ENCODE peak calls at places on chromosome 20, in six cellular contexts. O is HTR-8/SVneo, D is aorta, S is NCI-H2081, T is RWPE1, Q is astrocyte of the cerebellum. N is an unnamed sample.

GRCh38 chr20:33095249-33095648 is 15.8 kb downstream of the BPIFB4 start:
- DNase-seq in S (no peak), D (no peak), Q (no peak), O (no peak), T (no peak), N (no peak)

GRCh38 chr20:38726849-38727601 is 2.7 kb downstream of the SLC32A1 start:
- DNase-seq in Q (no peak), S (no peak), D (no peak), T (no peak), O (no peak), N (no peak)

GRCh38 chr20:33086052-33086722 is 6.7 kb downstream of the BPIFB4 start:
- DNase-seq in D (no peak), Q (no peak), T (no peak), O (no peak), S (no peak), N (no peak)

GRCh38 chr20:38840053-38840893 is 34.8 kb downstream of the PPP1R16B start:
- DNase-seq in O (no peak), D (no peak), T (no peak), S (no peak), Q (no peak), N (no peak)

GRCh38 chr20:43016257-43016656 is 173.4 kb downstream of the PTPRT start:
- DNase-seq in Q (no peak), D (no peak), O (no peak), T (no peak), S (no peak), N (no peak)

GRCh38 chr20:539848-540247 is 3.7 kb downstream of the CSNK2A1 start:
- DNase-seq in O (peak), S (no peak), T (peak), Q (no peak), D (no peak), N (no peak)

GRCh38 chr20:61959301-61959700 is 106.4 kb downstream of the TAF4 start:
- DNase-seq in O (no peak), T (peak), D (peak), Q (no peak), S (no peak), N (no peak)

GRCh38 chr20:45157977-45158376 is 16.7 kb upstream of the PI3 start:
- DNase-seq in T (peak), D (no peak), S (no peak), Q (peak), O (no peak), N (no peak)

GRCh38 chr20:62678553-62678952 is 30.1 kb upstream of the NTSR1 start:
- DNase-seq in D (no peak), Q (no peak), O (no peak), S (no peak), T (no peak), N (no peak)

GRCh38 chr20:7379621-7380220 is 560.5 kb downstream of the HAO1 start:
- DNase-seq in Q (no peak), O (no peak), D (no peak), T (no peak), S (no peak), N (no peak)

GRCh38 chr20:8386991-8387390 is 254.9 kb downstream of the PLCB1 start:
- DNase-seq in T (no peak), O (no peak), D (no peak), S (no peak), Q (no peak), N (no peak)

GRCh38 chr20:61976650-61977332 is 88.9 kb downstream of the TAF4 start:
- DNase-seq in S (no peak), D (peak), Q (peak), T (no peak), O (no peak), N (no peak)

GRCh38 chr20:43938932-43939761 is 24.5 kb downstream of the TOX2 start:
- DNase-seq in S (no peak), T (peak), Q (peak), O (peak), D (peak), N (no peak)

GRCh38 chr20:8432435-8433148 is 300.5 kb downstream of the PLCB1 start:
- DNase-seq in Q (no peak), T (no peak), S (no peak), O (no peak), D (no peak), N (no peak)

GRCh38 chr20:1876217-1876921 is 18.8 kb upstream of the SIRPA start:
- DNase-seq in O (no peak), S (no peak), D (no peak), T (no peak), Q (no peak), N (no peak)

GRCh38 chr20:21027569-21027968 is 78.6 kb downstream of the LINC00237 start:
- DNase-seq in S (peak), O (peak), Q (no peak), D (no peak), T (no peak), N (no peak)

GRCh38 chr20:49477200-49477599 is 5.3 kb downstream of the KCNB1 start:
- DNase-seq in T (no peak), S (no peak), D (no peak), Q (no peak), O (no peak), N (no peak)

GRCh38 chr20:17796096-17796563 is 96.4 kb downstream of the BANF2 start:
- DNase-seq in Q (no peak), O (no peak), T (no peak), S (no peak), D (no peak), N (no peak)

GRCh38 chr20:12677925-12678324 is 330.8 kb upstream of the SPTLC3 start:
- DNase-seq in S (no peak), D (no peak), T (no peak), Q (no peak), O (no peak), N (no peak)

GRCh38 chr20:965956-966355 is 36.2 kb downstream of the RSPO4 start:
- DNase-seq in S (no peak), T (no peak), Q (no peak), D (no peak), O (no peak), N (no peak)

GRCh38 chr20:50462093-50462685 is 48.0 kb upstream of the PTPN1 start:
- DNase-seq in T (no peak), D (no peak), O (no peak), Q (no peak), S (no peak), N (no peak)

GRCh38 chr20:31440012-31440659 is at the start of gene DEFB123:
- DNase-seq in Q (no peak), T (no peak), D (no peak), S (no peak), O (no peak), N (no peak)

GRCh38 chr20:63268256-63268655 is 4.4 kb upstream of the ARFGAP1 start:
- DNase-seq in D (no peak), Q (no peak), T (no peak), O (no peak), S (no peak), N (no peak)

GRCh38 chr20:40961686-40962640 is 66.7 kb upstream of the TOP1 start:
- DNase-seq in S (no peak), D (no peak), O (no peak), Q (no peak), T (peak), N (no peak)

GRCh38 chr20:41030536-41031242 is 2.1 kb downstream of the TOP1 start:
- DNase-seq in D (no peak), Q (no peak), T (peak), O (no peak), S (no peak), N (no peak)

GRCh38 chr20:50916257-50916656 is 15.0 kb downstream of the ADNP start:
- DNase-seq in Q (no peak), S (no peak), D (no peak), T (peak), O (peak), N (no peak)

GRCh38 chr20:53806683-53807401 is 213.2 kb upstream of the ZNF217 start:
- DNase-seq in T (no peak), S (no peak), D (no peak), Q (no peak), O (no peak), N (no peak)